ENCODE peak calls at places on chromosomes 13 and 19, in eight cellular contexts. B is stimulated activated CD8-positive, alpha-beta memory T cell treated with anti-CD3 and anti-CD28 coated beads, Interleukin-15, amount 100 ng/mL, for 4 hours; O is left ventricle myocardium inferior; D is mucosa of descending colon; S is tibial nerve; C is cardiac fibroblast; Y is skeletal muscle cell; W is omental fat pad. I is an unnamed sample.

GRCh38 chr13:93180376-93180966 is 46.1 kb upstream of the GPC6 start:
- DNase-seq in D (no peak), W (no peak), O (no peak), S (no peak), C (peak; percentile 52), Y (no peak), B (no peak), I (no peak)

GRCh38 chr19:3275583-3276340 is 51.3 kb downstream of the CELF5 start:
- DNase-seq in D (peak; percentile 93), S (no peak), Y (peak; percentile 22), B (peak; percentile 66), W (peak; percentile 44), C (peak; percentile 81), O (peak; percentile 32), I (peak; percentile 77)

GRCh38 chr13:93724187-93724586 is 497.6 kb downstream of the GPC6 start:
- DNase-seq in S (no peak), Y (no peak), W (no peak), B (no peak), C (no peak), O (no peak), D (no peak), I (no peak)

GRCh38 chr13:82323101-82323500 is 1559.2 kb downstream of the SLITRK1 start:
- DNase-seq in B (no peak), C (no peak), D (no peak), S (no peak), Y (no peak), O (no peak), W (no peak), I (no peak)

GRCh38 chr13:31927219-31927653 is 104.3 kb upstream of the FRY start:
- DNase-seq in O (no peak), C (no peak), Y (no peak), W (no peak), S (no peak), B (no peak), D (peak; percentile 13), I (peak; percentile 19)

GRCh38 chr13:83730674-83731073 is 151.6 kb downstream of the SLITRK1 start:
- DNase-seq in B (no peak), D (no peak), O (no peak), S (no peak), C (no peak), W (no peak), Y (no peak), I (no peak)

GRCh38 chr13:38223093-38223492 is 126.6 kb upstream of the UFM1 start:
- DNase-seq in S (no peak), Y (peak; percentile 31), C (peak; percentile 64), B (no peak), W (no peak), D (peak; percentile 11), O (no peak), I (peak; percentile 1)

GRCh38 chr13:105920375-105920774 is 615.1 kb downstream of the EFNB2 start:
- DNase-seq in O (no peak), W (no peak), S (no peak), B (no peak), C (peak; percentile 83), Y (peak; percentile 81), D (peak; percentile 34), I (no peak)

GRCh38 chr19:1069009-1069779 is 2.2 kb downstream of the ARHGAP45 start:
- DNase-seq in S (no peak), W (no peak), D (peak; percentile 72), C (no peak), B (peak; percentile 41), Y (no peak), O (peak; percentile 71), I (no peak)

GRCh38 chr13:30158774-30159445 is 148.4 kb downstream of the KATNAL1 start:
- DNase-seq in S (peak; percentile 32), B (no peak), C (peak; percentile 76), D (no peak), Y (no peak), O (no peak), W (no peak), I (no peak)

GRCh38 chr19:51301266-51301665 is 10.2 kb upstream of the IGLON5 start:
- DNase-seq in O (no peak), B (no peak), S (no peak), Y (no peak), W (no peak), C (no peak), D (no peak), I (no peak)

GRCh38 chr19:4298772-4299550 is 3.2 kb downstream of the TMIGD2 start:
- DNase-seq in C (no peak), O (no peak), S (no peak), B (no peak), Y (no peak), W (no peak), D (no peak), I (no peak)

GRCh38 chr13:41137951-41138350 is 5.3 kb upstream of the KBTBD6 start:
- DNase-seq in Y (peak; percentile 56), C (peak; percentile 43), S (no peak), D (no peak), B (no peak), O (no peak), W (no peak), I (no peak)

GRCh38 chr13:23695711-23696512 is 125.7 kb downstream of the TNFRSF19 start:
- DNase-seq in B (peak; percentile 17), C (no peak), W (no peak), D (peak; percentile 40), Y (no peak), S (no peak), O (peak; percentile 58), I (no peak)

GRCh38 chr13:26628706-26629105 is 71.2 kb downstream of the WASF3 start:
- DNase-seq in D (peak; percentile 27), O (no peak), Y (no peak), C (peak; percentile 72), B (no peak), W (no peak), S (no peak), I (peak; percentile 28)

GRCh38 chr19:35587326-35587725 is 1.4 kb downstream of the PMIS2 start:
- DNase-seq in B (no peak), O (no peak), Y (no peak), S (no peak), W (no peak), C (peak; percentile 35), D (no peak), I (no peak)

GRCh38 chr13:51262501-51263211 is 40.5 kb downstream of the FAM124A start:
- DNase-seq in W (no peak), O (no peak), B (no peak), D (no peak), Y (no peak), C (peak; percentile 60), S (no peak), I (peak; percentile 13)

GRCh38 chr13:30968734-30969335 is 36.4 kb downstream of the TEX26 start:
- DNase-seq in Y (no peak), S (no peak), D (no peak), B (no peak), W (no peak), O (no peak), C (peak; percentile 37), I (no peak)

GRCh38 chr19:45069056-45069455 is 7.2 kb downstream of the ZNF296 start:
- DNase-seq in W (no peak), S (no peak), O (peak; percentile 21), Y (no peak), D (peak; percentile 51), B (no peak), C (no peak), I (no peak)

GRCh38 chr19:11410682-11411081 is 8.4 kb downstream of the RGL3 start:
- DNase-seq in O (no peak), S (no peak), B (no peak), D (no peak), W (no peak), Y (no peak), C (peak; percentile 39), I (no peak)

GRCh38 chr13:20566424-20566916 is 487 bp upstream of the IFT88 start:
- DNase-seq in B (peak; percentile 2), W (peak; percentile 25), C (peak; percentile 80), Y (peak; percentile 62), S (no peak), O (no peak), D (peak; percentile 71), I (peak; percentile 76)

GRCh38 chr13:109569938-109570711 is 216.3 kb downstream of the IRS2 start:
- DNase-seq in O (no peak), W (no peak), Y (no peak), B (no peak), D (no peak), S (no peak), C (no peak), I (no peak)

GRCh38 chr13:23427342-23428182 is 5.9 kb downstream of the SACS start:
- DNase-seq in Y (peak; percentile 88), C (peak; percentile 90), S (no peak), B (no peak), D (no peak), O (no peak), W (no peak), I (peak; percentile 5)

GRCh38 chr19:42114412-42114811 is 17.8 kb downstream of the POU2F2 start:
- DNase-seq in Y (no peak), D (peak; percentile 32), S (no peak), W (no peak), C (no peak), O (no peak), B (no peak), I (no peak)

GRCh38 chr19:46378268-46378667 is 31.4 kb downstream of the PPP5C start:
- DNase-seq in C (peak; percentile 78), S (no peak), W (no peak), O (no peak), D (no peak), B (no peak), Y (peak; percentile 52), I (no peak)

GRCh38 chr19:19338082-19338481 is 17.5 kb downstream of the MAU2 start:
- DNase-seq in S (no peak), D (no peak), B (no peak), O (no peak), W (no peak), C (peak; percentile 83), Y (peak; percentile 19), I (no peak)

GRCh38 chr19:38830039-38830733 is 1.4 kb downstream of the ECH1 start:
- DNase-seq in C (peak; percentile 63), S (no peak), B (no peak), Y (no peak), D (no peak), O (no peak), W (no peak), I (no peak)

GRCh38 chr13:24723206-24723605 is 40.8 kb upstream of the RNF17 start:
- DNase-seq in D (no peak), B (no peak), S (no peak), O (no peak), Y (no peak), C (no peak), W (no peak), I (no peak)

GRCh38 chr13:110799246-110800236 is 86.0 kb downstream of the ING1 start:
- DNase-seq in Y (peak; percentile 80), D (no peak), W (no peak), S (peak; percentile 20), O (no peak), B (no peak), C (peak; percentile 62), I (no peak)

GRCh38 chr19:18898533-18899408 is 2.8 kb upstream of the CERS1 start:
- DNase-seq in Y (no peak), W (no peak), O (no peak), D (no peak), C (no peak), B (no peak), S (no peak), I (no peak)

GRCh38 chr13:79352107-79352506 is 53.9 kb downstream of the RBM26 start:
- DNase-seq in B (no peak), O (no peak), D (no peak), Y (no peak), C (peak; percentile 12), W (no peak), S (no peak), I (no peak)

GRCh38 chr13:39575641-39576238 is 27.3 kb downstream of the LHFPL6 start:
- DNase-seq in W (no peak), C (no peak), B (no peak), O (no peak), S (no peak), Y (peak; percentile 25), D (no peak), I (no peak)

GRCh38 chr13:69857188-69857821 is 250.3 kb upstream of the ATXN8OS start:
- DNase-seq in S (no peak), C (peak; percentile 57), W (no peak), B (no peak), O (no peak), D (peak; percentile 2), Y (no peak), I (peak; percentile 52)

GRCh38 chr19:2096543-2097329 is at the start of gene IZUMO4:
- DNase-seq in Y (peak; percentile 85), B (peak; percentile 100), D (peak; percentile 100), S (peak; percentile 98), W (peak; percentile 99), O (peak; percentile 99), C (peak; percentile 98), I (peak; percentile 89)

I was measured in HepG2.